ENCODE peak calls at places on chromosomes 16 and 17, in eight cellular contexts. One of them, this sample, is unnamed. For H3K9me3, the result is how much of the 10 kb centered on the place peaks cover.

GRCh38 chr17:28916302-28916934 is 13.5 kb upstream of the DHRS13 start:
- DNase-seq in CD8-positive, alpha-beta T cell: no peak
- DNase-seq in left ventricle myocardium inferior: no peak
- DNase-seq in IMR-90: peak
- DNase-seq in heart left ventricle: no peak
- DNase-seq in lower lobe of right lung: peak
- DNase-seq in colonic mucosa: peak
- DNase-seq in thoracic aorta: no peak
- DNase-seq in this sample: no peak

GRCh38 chr17:74601944-74602572 is 10.0 kb upstream of the CD300LD start:
- DNase-seq in CD8-positive, alpha-beta T cell: peak
- DNase-seq in left ventricle myocardium inferior: no peak
- DNase-seq in IMR-90: peak
- DNase-seq in heart left ventricle: no peak
- DNase-seq in lower lobe of right lung: no peak
- DNase-seq in colonic mucosa: peak
- DNase-seq in thoracic aorta: no peak
- DNase-seq in this sample: peak

GRCh38 chr16:80265624-80266306 is 275.0 kb upstream of the DYNLRB2 start:
- DNase-seq in CD8-positive, alpha-beta T cell: no peak
- DNase-seq in left ventricle myocardium inferior: no peak
- DNase-seq in IMR-90: peak
- DNase-seq in heart left ventricle: no peak
- DNase-seq in lower lobe of right lung: no peak
- DNase-seq in colonic mucosa: peak
- DNase-seq in thoracic aorta: no peak
- DNase-seq in this sample: no peak

GRCh38 chr16:11972128-11972527 is 4.4 kb upstream of the SNX29 start:
- DNase-seq in CD8-positive, alpha-beta T cell: no peak
- DNase-seq in left ventricle myocardium inferior: no peak
- DNase-seq in IMR-90: no peak
- DNase-seq in heart left ventricle: no peak
- DNase-seq in lower lobe of right lung: no peak
- DNase-seq in colonic mucosa: peak
- DNase-seq in thoracic aorta: no peak
- DNase-seq in this sample: no peak

GRCh38 chr16:83143788-83144187 is 517.0 kb downstream of the CDH13 start:
- DNase-seq in CD8-positive, alpha-beta T cell: no peak
- DNase-seq in left ventricle myocardium inferior: no peak
- DNase-seq in IMR-90: peak
- DNase-seq in heart left ventricle: no peak
- DNase-seq in lower lobe of right lung: no peak
- DNase-seq in colonic mucosa: peak
- DNase-seq in thoracic aorta: no peak
- DNase-seq in this sample: peak

GRCh38 chr16:86977076-86977676 is 340.0 kb downstream of the C16orf95 start:
- DNase-seq in CD8-positive, alpha-beta T cell: no peak
- DNase-seq in left ventricle myocardium inferior: no peak
- DNase-seq in IMR-90: no peak
- DNase-seq in heart left ventricle: no peak
- DNase-seq in lower lobe of right lung: no peak
- DNase-seq in colonic mucosa: no peak
- DNase-seq in thoracic aorta: no peak
- DNase-seq in this sample: no peak

GRCh38 chr16:72256398-72257048 is 84.6 kb upstream of the PMFBP1 start:
- DNase-seq in CD8-positive, alpha-beta T cell: no peak
- DNase-seq in left ventricle myocardium inferior: no peak
- DNase-seq in IMR-90: peak
- DNase-seq in heart left ventricle: no peak
- DNase-seq in lower lobe of right lung: no peak
- DNase-seq in colonic mucosa: no peak
- DNase-seq in thoracic aorta: no peak
- DNase-seq in this sample: no peak

GRCh38 chr16:21950782-21951521 is 2.2 kb upstream of the UQCRC2 start:
- DNase-seq in CD8-positive, alpha-beta T cell: no peak
- DNase-seq in left ventricle myocardium inferior: no peak
- DNase-seq in IMR-90: peak
- DNase-seq in heart left ventricle: no peak
- DNase-seq in lower lobe of right lung: no peak
- DNase-seq in colonic mucosa: peak
- DNase-seq in thoracic aorta: no peak
- DNase-seq in this sample: peak

GRCh38 chr17:15507001-15507400 is 39.6 kb upstream of the CDRT4 start:
- DNase-seq in CD8-positive, alpha-beta T cell: no peak
- DNase-seq in left ventricle myocardium inferior: no peak
- DNase-seq in IMR-90: no peak
- DNase-seq in heart left ventricle: no peak
- DNase-seq in lower lobe of right lung: no peak
- DNase-seq in colonic mucosa: no peak
- DNase-seq in thoracic aorta: no peak
- DNase-seq in this sample: no peak

GRCh38 chr16:80569440-80570105 is 28.8 kb downstream of the DYNLRB2 start:
- DNase-seq in CD8-positive, alpha-beta T cell: peak
- DNase-seq in left ventricle myocardium inferior: no peak
- DNase-seq in IMR-90: peak
- DNase-seq in heart left ventricle: no peak
- DNase-seq in lower lobe of right lung: no peak
- DNase-seq in colonic mucosa: no peak
- DNase-seq in thoracic aorta: no peak
- DNase-seq in this sample: no peak

GRCh38 chr17:39462644-39463375 is 1.5 kb downstream of the CDK12 start:
- DNase-seq in CD8-positive, alpha-beta T cell: peak
- DNase-seq in left ventricle myocardium inferior: no peak
- DNase-seq in IMR-90: peak
- DNase-seq in heart left ventricle: peak
- DNase-seq in lower lobe of right lung: peak
- DNase-seq in colonic mucosa: peak
- DNase-seq in thoracic aorta: no peak
- DNase-seq in this sample: no peak

GRCh38 chr16:58426095-58426494 is 33.8 kb downstream of the GINS3 start:
- DNase-seq in CD8-positive, alpha-beta T cell: peak
- DNase-seq in left ventricle myocardium inferior: no peak
- DNase-seq in IMR-90: no peak
- DNase-seq in heart left ventricle: no peak
- DNase-seq in lower lobe of right lung: no peak
- DNase-seq in colonic mucosa: no peak
- DNase-seq in thoracic aorta: no peak
- DNase-seq in this sample: no peak

GRCh38 chr17:66191607-66192377 is at the start of gene CEP112:
- DNase-seq in CD8-positive, alpha-beta T cell: peak
- DNase-seq in left ventricle myocardium inferior: peak
- DNase-seq in IMR-90: peak
- DNase-seq in heart left ventricle: peak
- DNase-seq in lower lobe of right lung: peak
- DNase-seq in colonic mucosa: peak
- DNase-seq in thoracic aorta: peak
- DNase-seq in this sample: peak

GRCh38 chr16:73149329-73149728 is 101.4 kb upstream of the ZFHX3 start:
- DNase-seq in CD8-positive, alpha-beta T cell: no peak
- DNase-seq in left ventricle myocardium inferior: no peak
- DNase-seq in IMR-90: no peak
- DNase-seq in heart left ventricle: no peak
- DNase-seq in lower lobe of right lung: no peak
- DNase-seq in colonic mucosa: peak
- DNase-seq in thoracic aorta: no peak
- DNase-seq in this sample: no peak

GRCh38 chr16:77383606-77384187 is 51.1 kb downstream of the ADAMTS18 start:
- DNase-seq in CD8-positive, alpha-beta T cell: no peak
- DNase-seq in left ventricle myocardium inferior: no peak
- DNase-seq in IMR-90: no peak
- DNase-seq in heart left ventricle: no peak
- DNase-seq in lower lobe of right lung: no peak
- DNase-seq in colonic mucosa: no peak
- DNase-seq in thoracic aorta: no peak
- DNase-seq in this sample: no peak

GRCh38 chr17:40945414-40945813 is 8.0 kb upstream of the KRT23 start:
- DNase-seq in CD8-positive, alpha-beta T cell: no peak
- DNase-seq in left ventricle myocardium inferior: no peak
- DNase-seq in IMR-90: no peak
- DNase-seq in heart left ventricle: no peak
- DNase-seq in lower lobe of right lung: no peak
- DNase-seq in colonic mucosa: no peak
- DNase-seq in thoracic aorta: no peak
- DNase-seq in this sample: no peak

GRCh38 chr17:7560172-7561027 is 1.3 kb upstream of the SENP3 start:
- DNase-seq in CD8-positive, alpha-beta T cell: peak
- DNase-seq in left ventricle myocardium inferior: peak
- DNase-seq in IMR-90: peak
- DNase-seq in heart left ventricle: peak
- DNase-seq in lower lobe of right lung: peak
- DNase-seq in colonic mucosa: peak
- DNase-seq in thoracic aorta: no peak
- DNase-seq in this sample: no peak

GRCh38 chr16:81004646-81005353 is 1.9 kb downstream of the CMC2 start:
- DNase-seq in CD8-positive, alpha-beta T cell: no peak
- DNase-seq in left ventricle myocardium inferior: no peak
- DNase-seq in IMR-90: peak
- DNase-seq in heart left ventricle: peak
- DNase-seq in lower lobe of right lung: no peak
- DNase-seq in colonic mucosa: peak
- DNase-seq in thoracic aorta: no peak
- DNase-seq in this sample: peak

GRCh38 chr16:57412584-57412983 is 8.0 kb downstream of the CCL17 start:
- DNase-seq in CD8-positive, alpha-beta T cell: no peak
- DNase-seq in left ventricle myocardium inferior: no peak
- DNase-seq in IMR-90: no peak
- DNase-seq in heart left ventricle: no peak
- DNase-seq in lower lobe of right lung: no peak
- DNase-seq in colonic mucosa: no peak
- DNase-seq in thoracic aorta: no peak
- DNase-seq in this sample: no peak

DNA sequence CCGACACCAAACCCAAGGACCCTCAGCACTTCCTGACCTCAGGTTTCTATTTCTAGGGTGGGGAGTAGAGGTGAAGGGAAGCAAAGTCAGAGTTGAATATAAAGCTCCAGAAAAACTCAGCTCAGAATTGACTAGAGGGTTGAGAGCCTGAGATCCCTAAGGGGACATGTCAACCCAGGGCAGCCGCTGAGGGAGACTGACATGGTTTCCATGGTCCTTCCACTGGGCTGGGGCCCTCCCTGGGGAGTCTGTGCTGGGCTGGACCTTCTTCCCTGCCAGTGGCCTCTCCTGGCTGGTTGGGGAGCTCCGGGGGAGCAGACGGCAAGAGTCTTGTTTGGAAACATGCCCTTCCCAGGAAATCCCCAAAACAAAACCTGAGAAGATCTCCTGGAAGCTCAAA is 121.3 kb downstream of the METRNL start:
- DNase-seq in CD8-positive, alpha-beta T cell: no peak
- DNase-seq in left ventricle myocardium inferior: peak
- DNase-seq in IMR-90: no peak
- DNase-seq in heart left ventricle: no peak
- DNase-seq in lower lobe of right lung: peak
- DNase-seq in colonic mucosa: no peak
- DNase-seq in thoracic aorta: no peak
- DNase-seq in this sample: peak
- H3K9me3 ChIP-seq in CD8-positive, alpha-beta T cell: under half
- H3K9me3 ChIP-seq in left ventricle myocardium inferior: under half
- H3K9me3 ChIP-seq in IMR-90: under half
- H3K9me3 ChIP-seq in heart left ventricle: under half
- H3K9me3 ChIP-seq in lower lobe of right lung: under half
- H3K9me3 ChIP-seq in colonic mucosa: under half
- H3K9me3 ChIP-seq in thoracic aorta: under half
- H3K9me3 ChIP-seq in this sample: under half

DNA sequence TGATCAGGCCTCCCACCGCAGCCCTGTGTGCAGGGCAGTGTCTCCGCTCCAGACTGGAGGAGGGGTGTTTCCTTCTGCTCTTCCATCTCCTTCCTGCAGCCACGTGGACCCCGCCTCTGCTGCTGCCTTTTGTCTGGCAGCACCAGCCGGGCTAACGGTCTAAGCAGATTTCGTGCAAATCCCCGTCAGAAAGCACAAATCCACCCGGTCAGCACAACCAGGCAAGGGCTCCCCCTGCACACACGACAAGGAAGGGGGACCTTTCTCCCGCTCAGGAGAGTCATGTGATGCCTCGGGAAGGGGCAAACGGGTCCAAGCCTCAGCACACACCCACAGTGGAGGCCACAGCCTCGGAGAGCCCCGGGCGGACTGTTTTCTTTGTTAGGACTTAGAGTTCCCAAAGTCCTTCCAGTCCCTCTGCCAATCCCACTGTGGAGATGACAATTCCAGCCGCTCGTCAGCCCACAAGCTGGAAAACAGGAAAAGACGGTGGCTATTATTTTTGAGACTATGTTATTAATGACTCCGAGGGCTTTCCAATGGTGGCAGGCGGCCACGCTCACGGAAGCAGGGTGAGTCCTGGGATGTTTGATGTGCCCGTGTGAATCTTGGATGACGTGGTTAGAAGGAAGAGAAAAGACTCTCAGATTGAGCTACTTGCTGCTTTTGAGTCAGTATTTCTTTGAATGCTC is 22.5 kb upstream of the MEAK7 start:
- DNase-seq in CD8-positive, alpha-beta T cell: no peak
- DNase-seq in left ventricle myocardium inferior: peak
- DNase-seq in IMR-90: peak
- DNase-seq in heart left ventricle: no peak
- DNase-seq in lower lobe of right lung: peak
- DNase-seq in colonic mucosa: no peak
- DNase-seq in thoracic aorta: no peak
- DNase-seq in this sample: no peak
- H3K27ac ChIP-seq in CD8-positive, alpha-beta T cell: no peak
- H3K27ac ChIP-seq in left ventricle myocardium inferior: peak
- H3K27ac ChIP-seq in IMR-90: peak
- H3K27ac ChIP-seq in heart left ventricle: peak
- H3K27ac ChIP-seq in lower lobe of right lung: peak
- H3K27ac ChIP-seq in colonic mucosa: no peak
- H3K27ac ChIP-seq in thoracic aorta: peak
- H3K27ac ChIP-seq in this sample: no peak

GRCh38 chr17:49965522-49965905 is 3.5 kb upstream of the DLX4 start:
- DNase-seq in CD8-positive, alpha-beta T cell: no peak
- DNase-seq in left ventricle myocardium inferior: no peak
- DNase-seq in IMR-90: no peak
- DNase-seq in heart left ventricle: no peak
- DNase-seq in lower lobe of right lung: no peak
- DNase-seq in colonic mucosa: no peak
- DNase-seq in thoracic aorta: no peak
- DNase-seq in this sample: no peak
- H3K4me3 ChIP-seq in CD8-positive, alpha-beta T cell: peak
- H3K4me3 ChIP-seq in left ventricle myocardium inferior: no peak
- H3K4me3 ChIP-seq in IMR-90: no peak
- H3K4me3 ChIP-seq in heart left ventricle: no peak
- H3K4me3 ChIP-seq in lower lobe of right lung: no peak
- H3K4me3 ChIP-seq in colonic mucosa: no peak
- H3K4me3 ChIP-seq in thoracic aorta: no peak
- H3K4me3 ChIP-seq in this sample: no peak

DNA sequence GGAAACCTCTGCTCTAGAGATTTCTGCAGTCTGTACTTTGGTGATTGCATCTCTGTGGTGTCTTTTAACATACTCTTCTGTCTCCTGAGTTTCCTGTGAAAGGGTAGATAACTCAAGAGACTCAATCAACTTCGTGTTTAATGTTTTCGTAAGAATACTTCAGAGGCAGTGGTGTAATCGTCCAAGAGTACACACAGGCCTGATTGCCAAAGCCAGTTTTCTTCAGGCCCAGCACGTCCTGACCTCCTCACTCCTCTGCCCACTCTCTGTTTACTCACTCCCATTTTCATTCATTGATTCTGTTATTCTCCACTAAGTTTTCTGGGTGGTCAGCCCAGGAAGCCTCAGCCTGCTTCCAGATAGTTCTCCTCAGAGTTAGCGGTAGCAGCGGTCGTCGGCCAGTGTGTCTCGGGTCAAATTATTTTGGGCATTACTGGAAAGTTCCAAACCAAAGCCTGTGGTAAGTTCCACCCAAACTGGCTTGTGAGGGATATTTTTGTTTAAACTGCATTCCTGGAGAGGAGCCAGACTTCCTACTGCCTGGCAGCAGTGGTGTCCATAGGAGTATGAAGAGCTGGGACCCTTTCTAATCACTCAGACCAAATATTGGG is 293.2 kb downstream of the WWOX start:
- DNase-seq in CD8-positive, alpha-beta T cell: no peak
- DNase-seq in left ventricle myocardium inferior: no peak
- DNase-seq in IMR-90: no peak
- DNase-seq in heart left ventricle: no peak
- DNase-seq in lower lobe of right lung: no peak
- DNase-seq in colonic mucosa: no peak
- DNase-seq in thoracic aorta: no peak
- DNase-seq in this sample: no peak
- H3K9me3 ChIP-seq in CD8-positive, alpha-beta T cell: under half
- H3K9me3 ChIP-seq in left ventricle myocardium inferior: under half
- H3K9me3 ChIP-seq in IMR-90: under half
- H3K9me3 ChIP-seq in heart left ventricle: under half
- H3K9me3 ChIP-seq in lower lobe of right lung: under half
- H3K9me3 ChIP-seq in colonic mucosa: under half
- H3K9me3 ChIP-seq in thoracic aorta: under half
- H3K9me3 ChIP-seq in this sample: under half

This sample was measured in SJSA1.